ENCODE peak calls at places on chromosome 2, in ten cellular contexts. P is fibroblast of lung; M is testis; L is pancreas; S is HCT116; X is A549; D is GM12878; N is CD8-positive, alpha-beta T cell; Q is GM23338; K is DND-41. Z is an unnamed sample.

GRCh38 chr2:32851777-32852439 is 94.8 kb upstream of the LTBP1 start:
- DNase-seq in X (no peak), Q (no peak), S (no peak), K (no peak), L (no peak), P (no peak), N (no peak), D (no peak), M (no peak), Z (peak)

GRCh38 chr2:171227066-171227782 is 66.5 kb upstream of the TLK1 start:
- DNase-seq in K (no peak), P (peak), X (no peak), L (no peak), D (no peak), S (no peak), N (no peak), M (no peak), Q (no peak), Z (no peak)

GRCh38 chr2:120963997-120964396 is 228.3 kb downstream of the GLI2 start:
- DNase-seq in D (no peak), X (no peak), L (no peak), N (no peak), K (no peak), P (no peak), S (no peak), M (no peak), Q (no peak), Z (peak)

GRCh38 chr2:61220768-61221167 is 58.8 kb downstream of the C2orf74 start:
- DNase-seq in X (no peak), D (no peak), S (no peak), L (no peak), Q (peak), M (no peak), P (peak), K (no peak), N (no peak), Z (peak)

GRCh38 chr2:195695002-195695631 is 38.1 kb downstream of the SLC39A10 start:
- DNase-seq in M (no peak), Q (peak), N (no peak), P (no peak), X (no peak), D (no peak), K (no peak), L (no peak), S (no peak), Z (no peak)

GRCh38 chr2:201254331-201254730 is 6.0 kb upstream of the CASP8 start:
- DNase-seq in Q (peak), K (no peak), S (no peak), L (no peak), M (no peak), X (no peak), P (peak), N (no peak), D (no peak), Z (peak)

GRCh38 chr2:127324635-127325034 is 30.7 kb upstream of the ERCC3 start:
- DNase-seq in L (no peak), D (no peak), K (peak), P (peak), X (peak), M (no peak), N (no peak), S (no peak), Q (peak), Z (peak)

GRCh38 chr2:24957221-24957620 is 14.5 kb downstream of the DNAJC27 start:
- DNase-seq in M (no peak), L (no peak), P (no peak), S (no peak), K (no peak), Q (no peak), D (no peak), X (no peak), N (no peak), Z (no peak)

GRCh38 chr2:61536086-61536722 is 2.0 kb downstream of the XPO1 start:
- DNase-seq in Q (no peak), K (no peak), M (peak), L (no peak), P (peak), D (no peak), X (no peak), S (no peak), N (no peak), Z (no peak)

GRCh38 chr2:152925540-152926448 is 207.4 kb downstream of the ARL6IP6 start:
- DNase-seq in Q (peak), M (peak), K (peak), D (peak), X (peak), P (peak), S (peak), N (peak), L (peak), Z (no peak)

GRCh38 chr2:134836986-134837385 is 1.4 kb upstream of the ACMSD start:
- DNase-seq in N (no peak), K (no peak), P (peak), D (no peak), L (no peak), X (no peak), M (no peak), S (no peak), Q (no peak), Z (peak)

GRCh38 chr2:62475172-62476011 is 30.6 kb downstream of the TMEM17 start:
- DNase-seq in P (peak), S (no peak), Q (peak), M (no peak), N (no peak), D (no peak), X (no peak), L (no peak), K (no peak), Z (no peak)

GRCh38 chr2:45182667-45183620 is 173.7 kb upstream of the SIX2 start:
- DNase-seq in L (no peak), Q (no peak), S (no peak), X (no peak), M (no peak), N (no peak), P (peak), K (no peak), D (no peak), Z (no peak)

GRCh38 chr2:11466307-11467125 is 555 bp upstream of the E2F6 start:
- DNase-seq in L (peak), X (peak), D (no peak), P (no peak), S (no peak), Q (no peak), M (no peak), N (peak), K (peak), Z (no peak)

GRCh38 chr2:201158111-201158929 is 24.6 kb upstream of the CASP10 start:
- DNase-seq in X (peak), Q (peak), S (peak), K (peak), N (peak), M (peak), D (peak), L (no peak), P (peak), Z (peak)

DNA sequence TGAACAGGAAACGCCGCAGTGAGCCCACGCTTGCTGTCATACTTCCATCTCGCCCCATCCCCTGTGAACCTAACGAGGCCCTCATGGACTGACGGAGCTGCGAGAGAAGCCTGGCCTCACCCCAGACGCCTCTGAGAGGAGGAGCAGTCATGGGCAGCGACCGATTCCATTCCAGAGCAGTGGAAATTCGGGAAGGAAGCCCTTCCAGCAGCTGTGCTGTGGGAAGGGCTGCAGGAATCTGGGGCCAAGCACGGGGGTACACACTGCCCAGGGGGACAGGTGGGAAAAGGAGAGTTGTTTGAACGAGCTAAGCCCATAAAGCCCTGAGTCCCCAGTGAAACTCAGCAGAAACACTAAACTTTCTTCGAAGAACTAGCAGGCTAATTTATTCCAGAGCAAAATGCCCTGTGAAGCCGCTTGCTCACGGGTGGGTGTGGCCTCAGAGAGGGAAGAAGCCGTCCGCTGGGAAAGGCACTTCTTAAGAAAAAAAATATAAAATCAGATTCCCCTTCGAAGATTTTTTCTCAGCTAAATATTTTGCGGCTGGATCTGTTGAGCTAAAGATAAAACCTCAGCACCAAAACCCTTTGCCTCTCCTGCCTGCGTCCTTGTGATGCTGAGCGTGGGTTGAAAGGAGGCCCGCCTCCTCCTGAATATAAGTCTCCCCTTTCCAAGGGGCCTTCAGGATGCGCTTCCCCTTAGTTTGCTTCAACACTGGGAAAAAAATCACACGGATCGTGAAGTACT is 38.2 kb downstream of the ANKMY1 start:
- DNase-seq in M (no peak), L (no peak), S (no peak), X (no peak), P (peak), K (no peak), Q (peak), D (no peak), N (no peak), Z (peak)
- H3K4me3 ChIP-seq in M (no peak), L (no peak), S (no peak), X (no peak), P (peak), K (no peak), Q (peak), D (no peak), N (no peak), Z (peak)

GRCh38 chr2:46555011-46555410 is 75.6 kb downstream of the TMEM247 start:
- DNase-seq in N (no peak), L (no peak), M (no peak), X (peak), S (no peak), D (no peak), Q (peak), P (no peak), K (peak), Z (no peak)
- TF ChIP-seq CTCF in N (peak), L (no peak), M (no peak), X (peak), S (peak), D (peak), Q (peak), P (peak), K (peak), Z (peak)

DNA sequence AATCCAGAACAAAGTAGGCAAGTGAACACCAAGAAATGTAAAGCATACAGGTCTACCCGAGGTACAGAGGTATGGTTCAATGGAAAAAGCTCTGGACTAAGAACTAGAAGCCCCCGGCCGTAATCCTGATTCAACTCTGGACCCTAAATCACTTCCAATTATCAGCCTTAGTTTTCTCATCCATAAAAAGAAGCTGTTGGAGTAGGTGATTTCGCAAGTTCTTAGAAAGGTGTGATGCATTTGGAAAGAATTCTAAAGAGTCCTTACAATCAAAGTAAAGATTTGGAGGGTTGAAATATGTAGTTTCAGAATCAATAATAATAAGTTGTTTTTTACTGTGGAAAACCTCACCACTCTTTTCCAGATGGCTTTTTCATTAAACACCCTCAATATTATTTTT is 622.1 kb upstream of the ID2 start:
- DNase-seq in X (no peak), Q (no peak), P (no peak), K (no peak), D (no peak), M (no peak), S (no peak), L (no peak), N (no peak), Z (no peak)
- H3K4me3 ChIP-seq in X (no peak), Q (no peak), P (no peak), K (no peak), D (no peak), M (no peak), S (no peak), L (no peak), N (no peak), Z (no peak)

DNA sequence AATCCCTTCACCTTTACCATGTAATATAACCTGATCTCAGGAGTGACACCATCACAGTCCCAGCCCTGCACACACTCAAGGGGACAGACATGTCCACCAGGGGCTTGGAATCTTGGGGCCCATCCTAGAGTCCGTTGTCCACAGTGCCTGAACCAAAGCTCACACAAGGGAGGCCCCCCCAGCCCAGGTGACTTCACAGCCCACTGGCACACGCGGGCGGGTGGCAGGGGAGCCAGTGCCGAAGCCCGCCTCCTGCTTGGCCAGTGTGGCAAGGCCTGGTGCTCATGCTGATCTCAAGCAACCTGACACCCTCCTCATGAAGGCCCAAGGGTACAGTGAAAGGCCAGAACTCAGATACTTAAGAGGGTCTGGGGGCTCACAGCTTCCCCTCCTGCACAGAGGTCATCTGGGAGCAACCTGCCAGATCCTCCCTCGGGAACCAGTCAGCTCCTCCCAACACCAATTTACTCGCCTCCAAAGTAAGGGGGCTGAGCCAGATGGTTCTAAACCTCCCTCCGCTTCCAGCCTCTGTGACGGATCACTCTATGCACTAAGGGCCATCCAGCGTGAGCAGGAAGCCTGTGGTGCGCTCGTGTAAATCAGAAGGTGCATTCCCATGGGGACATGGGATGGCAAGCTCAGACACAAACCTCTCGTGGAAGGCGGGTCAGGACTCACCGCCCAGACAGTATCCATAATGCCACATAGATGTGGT is 3.2 kb upstream of the RAB17 start:
- DNase-seq in S (no peak), N (no peak), D (no peak), L (peak), K (no peak), Q (no peak), X (no peak), P (no peak), M (no peak), Z (no peak)
- TF ChIP-seq CTCF in S (no peak), N (no peak), D (no peak), L (no peak), K (no peak), Q (no peak), X (no peak), P (no peak), M (no peak), Z (no peak)

DNA sequence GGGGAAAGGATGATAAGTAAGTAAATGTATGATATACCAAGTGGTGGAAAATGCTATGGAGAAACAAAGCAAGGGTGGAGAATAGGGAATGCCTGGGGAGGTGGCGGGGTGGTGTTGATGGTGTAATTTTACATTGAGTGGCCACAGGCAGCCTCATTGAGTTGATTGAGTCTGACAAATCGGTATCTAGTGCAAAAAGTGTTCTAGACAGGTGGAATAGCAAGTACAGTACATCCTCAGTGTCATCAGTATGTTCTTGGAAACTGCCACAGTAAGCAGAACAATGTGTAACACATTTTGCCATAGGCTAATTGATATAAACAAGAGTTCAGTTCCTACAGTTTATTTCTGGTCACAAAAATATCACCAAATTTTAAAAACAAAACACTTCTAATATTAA is 46.4 kb downstream of the UGP2 start:
- DNase-seq in M (no peak), L (no peak), P (no peak), Q (no peak), K (no peak), S (no peak), N (no peak), D (no peak), X (no peak), Z (no peak)
- H3K4me3 ChIP-seq in M (no peak), L (no peak), P (no peak), Q (no peak), K (no peak), S (no peak), N (no peak), D (no peak), X (no peak), Z (no peak)

GRCh38 chr2:2134037-2134436 is 197.0 kb downstream of the MYT1L start:
- DNase-seq in S (no peak), Q (no peak), X (no peak), L (no peak), D (no peak), K (no peak), M (no peak), N (no peak), P (no peak), Z (no peak)
- TF ChIP-seq CTCF in S (no peak), Q (no peak), X (no peak), L (no peak), D (no peak), K (no peak), M (no peak), N (no peak), P (no peak), Z (no peak)

GRCh38 chr2:230955163-230955779 is 30.2 kb upstream of the GPR55 start:
- DNase-seq in X (no peak), L (no peak), N (no peak), K (no peak), M (no peak), P (no peak), Q (no peak), S (no peak), D (no peak), Z (no peak)
- H3K4me3 ChIP-seq in X (no peak), L (no peak), N (no peak), K (no peak), M (no peak), P (no peak), Q (no peak), S (no peak), D (no peak), Z (no peak)

GRCh38 chr2:94966689-94967088 is 58.8 kb upstream of the MAL start:
- DNase-seq in K (no peak), D (no peak), M (no peak), S (no peak), Q (no peak), L (no peak), X (no peak), P (no peak), N (no peak), Z (no peak)

DNA sequence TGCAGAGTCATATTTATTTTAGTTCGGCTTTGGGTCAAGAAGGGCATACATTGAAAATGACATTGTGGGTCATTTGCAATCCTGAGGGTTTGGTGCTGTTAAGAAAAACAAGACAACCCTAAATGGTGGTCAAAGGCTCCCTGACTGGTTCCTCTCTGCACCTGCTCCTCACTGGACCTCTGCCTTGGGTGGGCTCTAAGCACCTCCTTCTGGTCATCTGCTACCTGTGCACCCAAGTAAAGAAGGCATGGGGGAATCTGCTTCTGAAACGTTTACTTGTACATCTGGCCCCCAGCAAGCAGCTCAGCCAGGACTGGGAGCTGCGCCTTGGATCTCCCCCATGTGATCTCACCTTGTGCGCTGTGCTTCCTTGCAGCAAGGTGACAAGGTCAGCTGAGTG is 55.2 kb upstream of the MAL start:
- DNase-seq in D (no peak), P (no peak), S (no peak), N (no peak), X (no peak), M (no peak), L (no peak), Q (peak), K (no peak), Z (no peak)
- TF ChIP-seq CTCF in D (no peak), P (no peak), S (no peak), N (no peak), X (no peak), M (no peak), L (no peak), Q (peak), K (no peak), Z (no peak)